ENCODE peak calls at places on chromosomes 12 and 14, in seven cellular contexts. E is mesothelial cell of epicardium; Q is AG09309; J is activated CD8-positive, alpha-beta memory T cell treated with anti-CD3 and anti-CD28 coated beads, Interleukin-2, amount 50 U/mL, for 48 hours; L is heart left ventricle; P is stimulated activated CD4-positive, alpha-beta T cell treated with anti-CD3 and anti-CD28 coated beads, Interleukin-4, amount 100 ng/mL, for 48 hours; G is AML-193. H is an unnamed sample.

GRCh38 chr14:102487204-102487577 is 22.4 kb downstream of the ANKRD9 start:
- DNase-seq in P (no peak), Q (no peak), J (no peak), G (no peak), L (no peak), E (no peak), H (no peak)

GRCh38 chr12:124323771-124324530 is 29.1 kb downstream of the RFLNA start:
- DNase-seq in E (no peak), L (no peak), P (no peak), Q (no peak), G (no peak), J (no peak), H (no peak)

GRCh38 chr12:113244015-113244983 is 23.0 kb downstream of the TPCN1 start:
- DNase-seq in Q (no peak), J (no peak), L (peak), E (no peak), P (no peak), G (no peak), H (no peak)

GRCh38 chr12:68222336-68222735 is 3.3 kb downstream of the IL26 start:
- DNase-seq in L (no peak), Q (no peak), P (no peak), G (no peak), E (no peak), J (no peak), H (no peak)

GRCh38 chr12:106205208-106206069 is 42.4 kb downstream of the CKAP4 start:
- DNase-seq in J (no peak), G (no peak), E (no peak), L (peak), Q (no peak), P (no peak), H (no peak)

GRCh38 chr12:10661338-10661737 is 12.5 kb downstream of the STYK1 start:
- DNase-seq in J (no peak), P (no peak), Q (peak), E (no peak), L (no peak), G (no peak), H (no peak)

GRCh38 chr14:99430491-99430890 is 50.2 kb downstream of the SETD3 start:
- DNase-seq in G (no peak), E (no peak), L (peak), J (no peak), P (no peak), Q (no peak), H (no peak)

GRCh38 chr14:101542391-101542790 is 18.9 kb upstream of the DIO3 start:
- DNase-seq in J (no peak), P (no peak), E (no peak), L (no peak), G (no peak), Q (no peak), H (no peak)

GRCh38 chr14:68358978-68359861 is 433.6 kb downstream of the ZFP36L1 start:
- DNase-seq in E (no peak), P (no peak), J (no peak), Q (no peak), G (no peak), L (no peak), H (no peak)

GRCh38 chr12:29782285-29782820 is 1.4 kb downstream of the TMTC1 start:
- DNase-seq in E (no peak), P (no peak), J (no peak), L (no peak), Q (peak), G (no peak), H (no peak)

H was measured in Panc1.